ENCODE peak calls at places on chromosomes 4 and X, in four cellular contexts. M is effector memory CD4-positive, alpha-beta T cell; S is tibial artery; T is uterus. B is an unnamed sample. For H3K4me1, the result is how much of the 10 kb centered on the place peaks cover.

GRCh38 chr4:110629214-110629754 is 6.4 kb upstream of the PITX2 start:
- DNase-seq in S (no peak), T (no peak), M (no peak), B (no peak)

GRCh38 chr4:53233396-53233795 is 132.5 kb downstream of the SCFD2 start:
- DNase-seq in S (no peak), T (no peak), M (no peak), B (no peak)

GRCh38 chrX:150198776-150199175 is 164.3 kb upstream of the MAMLD1 start:
- DNase-seq in M (no peak), T (no peak), S (no peak), B (no peak)

GRCh38 chr4:77415689-77416088 is 189.9 kb upstream of the CXCL13 start:
- DNase-seq in S (no peak), M (no peak), T (no peak), B (no peak)

GRCh38 chr4:31793907-31794306 is 1073.7 kb downstream of the PCDH7 start:
- DNase-seq in S (no peak), M (no peak), T (no peak), B (no peak)

GRCh38 chrX:107674480-107675364 is 46.4 kb downstream of the PRPS1 start:
- DNase-seq in T (peak), M (peak), S (peak), B (peak)

GRCh38 chr4:80322716-80323115 is 12.8 kb upstream of the CFAP299 start:
- DNase-seq in M (no peak), T (no peak), S (no peak), B (no peak)

GRCh38 chrX:123590842-123591491 is 141.9 kb downstream of the THOC2 start:
- DNase-seq in T (no peak), S (no peak), M (no peak), B (no peak)

GRCh38 chr4:53694666-53695065 is 103.4 kb upstream of the LNX1 start:
- DNase-seq in M (no peak), S (no peak), T (no peak), B (no peak)

GRCh38 chrX:39859991-39860861 is 237.5 kb downstream of the BCOR start:
- DNase-seq in M (peak), S (no peak), T (no peak), B (no peak)

GRCh38 chr4:118761387-118762016 is 74.4 kb downstream of the SEC24D start:
- DNase-seq in S (no peak), T (no peak), M (no peak), B (no peak)

GRCh38 chr4:168633474-168633873 is 136.6 kb downstream of the PALLD start:
- DNase-seq in S (no peak), T (no peak), M (no peak), B (no peak)
- H3K27ac ChIP-seq in S (peak), T (peak), M (no peak), B (peak)

GRCh38 chr4:89290727-89291126 is 16.9 kb downstream of the GPRIN3 start:
- DNase-seq in S (no peak), T (no peak), M (no peak), B (no peak)
- H3K4me1 ChIP-seq in S (under half), T (under half), M (half or more), B (under half)

GRCh38 chrX:49230500-49231232 is 2.5 kb downstream of the CACNA1F start:
- DNase-seq in T (no peak), S (peak), M (peak), B (peak)
- H3K27ac ChIP-seq in T (no peak), S (no peak), M (peak), B (no peak)

DNA sequence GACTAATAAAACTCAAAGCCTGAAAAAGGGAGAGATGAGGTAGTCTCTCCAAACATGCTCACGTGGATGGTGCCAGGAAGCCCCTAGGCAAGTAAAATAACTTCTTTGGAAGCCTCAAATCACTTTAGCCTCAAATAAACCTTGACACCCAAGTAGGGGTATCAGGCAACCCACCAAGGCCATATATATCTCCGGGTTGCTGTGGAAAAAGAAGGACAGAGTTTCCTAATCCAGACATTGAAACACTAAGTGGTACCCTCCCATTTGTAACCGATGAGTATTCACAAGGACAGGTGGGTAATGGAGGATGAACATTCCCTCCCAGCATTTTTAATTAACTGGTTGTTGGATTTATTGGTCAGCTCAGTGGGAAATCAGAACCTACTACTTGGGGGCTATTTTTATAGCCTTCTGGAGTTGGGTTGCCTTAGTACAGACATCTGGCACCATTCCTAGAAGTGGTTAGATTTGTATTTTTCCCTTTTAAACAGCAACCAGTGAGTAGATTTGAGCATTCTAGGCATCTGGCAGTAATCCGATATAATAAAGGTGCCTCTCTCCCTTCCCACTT is 87.7 kb downstream of the GPC3 start:
- DNase-seq in S (no peak), T (no peak), M (no peak), B (no peak)
- H3K4me1 ChIP-seq in S (under half), T (under half), M (under half), B (under half)

GRCh38 chrX:14936561-14936960 is 63.3 kb downstream of the MOSPD2 start:
- DNase-seq in M (no peak), T (peak), S (peak), B (no peak)
- H3K27ac ChIP-seq in M (no peak), T (peak), S (peak), B (no peak)

GRCh38 chrX:77925764-77926163 is 15.3 kb downstream of the ATP7A start:
- DNase-seq in T (no peak), S (no peak), M (no peak), B (no peak)
- H3K4me1 ChIP-seq in T (under half), S (under half), M (under half), B (under half)

GRCh38 chrX:125673758-125674157 is 354.1 kb downstream of the TEX13C start:
- DNase-seq in T (no peak), M (no peak), S (no peak), B (no peak)
- H3K27ac ChIP-seq in T (no peak), M (no peak), S (no peak), B (no peak)

GRCh38 chrX:54427837-54428424 is 12.3 kb upstream of the TSR2 start:
- DNase-seq in M (no peak), T (no peak), S (no peak), B (no peak)
- H3K4me1 ChIP-seq in M (under half), T (under half), S (under half), B (under half)

GRCh38 chrX:94051926-94052325 is 377.9 kb downstream of the FAM133A start:
- DNase-seq in M (no peak), S (no peak), T (no peak), B (no peak)
- H3K27ac ChIP-seq in M (no peak), S (no peak), T (no peak), B (no peak)